ENCODE peak calls at places on chromosomes 4 and X, in four cellular contexts. R, L, N and Q are unnamed samples.

GRCh38 chr4:140645614-140646412 is 77.1 kb upstream of the UCP1 start:
- DNase-seq in R (no peak), L (no peak), N (no peak), Q (no peak)

GRCh38 chrX:44017726-44018125 is 44.5 kb upstream of the NDP start:
- DNase-seq in N (no peak), R (no peak), L (no peak), Q (no peak)

GRCh38 chr4:1544861-1545275 is 138.6 kb upstream of the NKX1-1 start:
- DNase-seq in L (no peak), N (no peak), R (no peak), Q (no peak)

GRCh38 chr4:122827258-122827887 is 742 bp downstream of the FGF2 start:
- DNase-seq in L (no peak), N (no peak), R (peak; percentile 2), Q (no peak)

GRCh38 chr4:20760053-20760452 is 59.8 kb downstream of the PACRGL start:
- DNase-seq in R (no peak), N (no peak), L (no peak), Q (no peak)

GRCh38 chrX:39672405-39672804 is 425.4 kb downstream of the BCOR start:
- DNase-seq in L (no peak), R (no peak), N (no peak), Q (no peak)

GRCh38 chr4:184163813-184164212 is 53.9 kb downstream of the ENPP6 start:
- DNase-seq in R (no peak), L (no peak), N (no peak), Q (peak; percentile 44)

GRCh38 chr4:167897116-167897515 is 195.2 kb upstream of the ANXA10 start:
- DNase-seq in N (no peak), R (no peak), L (no peak), Q (no peak)

GRCh38 chrX:371907-372306 is 14.8 kb downstream of the PPP2R3B start:
- DNase-seq in R (no peak), L (no peak), N (no peak), Q (no peak)